ENCODE peak calls at places on chromosome 14, in eight cellular contexts. V, K, G, Q, C, N, A and F are unnamed samples.

GRCh38 chr14:41806355-41806975 is 199.8 kb downstream of the LRFN5 start:
- DNase-seq in V (no peak), K (no peak), G (no peak), Q (no peak), C (no peak), N (no peak), A (no peak), F (no peak)

GRCh38 chr14:54257424-54257823 is 139.4 kb upstream of the CDKN3 start:
- DNase-seq in V (no peak), K (no peak), G (no peak), Q (no peak), C (no peak), N (no peak), A (no peak), F (no peak)

GRCh38 chr14:38233218-38233617 is 22.7 kb downstream of the CLEC14A start:
- DNase-seq in V (no peak), K (no peak), G (no peak), Q (no peak), C (no peak), N (no peak), A (no peak), F (no peak)

GRCh38 chr14:68616255-68616902 is 176.5 kb downstream of the ZFP36L1 start:
- DNase-seq in V (no peak), K (no peak), G (no peak), Q (peak; percentile 45), C (no peak), N (peak; percentile 37), A (no peak), F (no peak)

GRCh38 chr14:67477926-67478915 is 10.3 kb downstream of the TMEM229B start:
- DNase-seq in V (no peak), K (no peak), G (no peak), Q (no peak), C (no peak), N (no peak), A (no peak), F (no peak)

GRCh38 chr14:92460916-92461579 is 52.5 kb upstream of the RIN3 start:
- DNase-seq in V (no peak), K (no peak), G (peak; percentile 57), Q (peak; percentile 95), C (no peak), N (no peak), A (peak; percentile 48), F (no peak)

GRCh38 chr14:33570717-33571058 is 380.2 kb downstream of the EGLN3 start:
- DNase-seq in V (no peak), K (no peak), G (no peak), Q (peak; percentile 12), C (no peak), N (no peak), A (no peak), F (no peak)

GRCh38 chr14:25400607-25401206 is 350.8 kb upstream of the STXBP6 start:
- DNase-seq in V (peak; percentile 3), K (no peak), G (peak; percentile 67), Q (peak; percentile 61), C (peak; percentile 2), N (no peak), A (peak; percentile 52), F (peak; percentile 53)

GRCh38 chr14:100470523-100470897 is 116.7 kb downstream of the BEGAIN start:
- DNase-seq in V (no peak), K (no peak), G (no peak), Q (no peak), C (no peak), N (no peak), A (no peak), F (no peak)

GRCh38 chr14:34250959-34251358 is 211.1 kb downstream of the SPTSSA start:
- DNase-seq in V (no peak), K (no peak), G (no peak), Q (peak; percentile 30), C (no peak), N (no peak), A (no peak), F (no peak)